ENCODE peak calls at places on chromosomes 16 and 17, in nine cellular contexts. One of them, this sample, is unnamed.

GRCh38 chr16:82726306-82726705 is 99.5 kb downstream of the CDH13 start:
- DNase-seq in MG63: no peak
- DNase-seq in activated CD4-positive, alpha-beta T cell treated with anti-CD3 and anti-CD28 coated beads for 24 hours: no peak
- DNase-seq in T follicular helper cell: no peak
- DNase-seq in trophoblast cell: no peak
- DNase-seq in dermis microvascular lymphatic vessel endothelial cell: no peak
- DNase-seq in Ammon's horn: no peak
- DNase-seq in effector memory CD4-positive, alpha-beta T cell: no peak
- DNase-seq in GM12892: no peak
- DNase-seq in this sample: no peak

GRCh38 chr16:19241512-19241911 is 44.0 kb upstream of the CLEC19A start:
- DNase-seq in MG63: no peak
- DNase-seq in activated CD4-positive, alpha-beta T cell treated with anti-CD3 and anti-CD28 coated beads for 24 hours: no peak
- DNase-seq in T follicular helper cell: no peak
- DNase-seq in trophoblast cell: no peak
- DNase-seq in dermis microvascular lymphatic vessel endothelial cell: no peak
- DNase-seq in Ammon's horn: no peak
- DNase-seq in effector memory CD4-positive, alpha-beta T cell: no peak
- DNase-seq in GM12892: no peak
- DNase-seq in this sample: no peak

GRCh38 chr16:84826558-84826941 is 6.8 kb downstream of the CRISPLD2 start:
- DNase-seq in MG63: no peak
- DNase-seq in activated CD4-positive, alpha-beta T cell treated with anti-CD3 and anti-CD28 coated beads for 24 hours: no peak
- DNase-seq in T follicular helper cell: no peak
- DNase-seq in trophoblast cell: peak; percentile 96
- DNase-seq in dermis microvascular lymphatic vessel endothelial cell: no peak
- DNase-seq in Ammon's horn: no peak
- DNase-seq in effector memory CD4-positive, alpha-beta T cell: no peak
- DNase-seq in GM12892: no peak
- DNase-seq in this sample: no peak

GRCh38 chr17:74386397-74386796 is 19.1 kb downstream of the GPR142 start:
- DNase-seq in MG63: peak; percentile 68
- DNase-seq in activated CD4-positive, alpha-beta T cell treated with anti-CD3 and anti-CD28 coated beads for 24 hours: no peak
- DNase-seq in T follicular helper cell: no peak
- DNase-seq in trophoblast cell: no peak
- DNase-seq in dermis microvascular lymphatic vessel endothelial cell: no peak
- DNase-seq in Ammon's horn: no peak
- DNase-seq in effector memory CD4-positive, alpha-beta T cell: no peak
- DNase-seq in GM12892: no peak
- DNase-seq in this sample: peak; percentile 29

GRCh38 chr17:751269-752001 is 629 bp downstream of the GEMIN4 start:
- DNase-seq in MG63: peak; percentile 41
- DNase-seq in activated CD4-positive, alpha-beta T cell treated with anti-CD3 and anti-CD28 coated beads for 24 hours: peak; percentile 15
- DNase-seq in T follicular helper cell: no peak
- DNase-seq in trophoblast cell: no peak
- DNase-seq in dermis microvascular lymphatic vessel endothelial cell: peak; percentile 28
- DNase-seq in Ammon's horn: no peak
- DNase-seq in effector memory CD4-positive, alpha-beta T cell: no peak
- DNase-seq in GM12892: peak; percentile 48
- DNase-seq in this sample: peak; percentile 40

GRCh38 chr17:83083368-83084201 is 4.2 kb downstream of the METRNL start:
- DNase-seq in MG63: peak; percentile 94
- DNase-seq in activated CD4-positive, alpha-beta T cell treated with anti-CD3 and anti-CD28 coated beads for 24 hours: peak; percentile 41
- DNase-seq in T follicular helper cell: no peak
- DNase-seq in trophoblast cell: peak; percentile 77
- DNase-seq in dermis microvascular lymphatic vessel endothelial cell: peak; percentile 38
- DNase-seq in Ammon's horn: no peak
- DNase-seq in effector memory CD4-positive, alpha-beta T cell: peak; percentile 45
- DNase-seq in GM12892: no peak
- DNase-seq in this sample: no peak

GRCh38 chr16:1964046-1964505 is 550 bp downstream of the RPS2 start:
- DNase-seq in MG63: no peak
- DNase-seq in activated CD4-positive, alpha-beta T cell treated with anti-CD3 and anti-CD28 coated beads for 24 hours: no peak
- DNase-seq in T follicular helper cell: no peak
- DNase-seq in trophoblast cell: no peak
- DNase-seq in dermis microvascular lymphatic vessel endothelial cell: peak; percentile 57
- DNase-seq in Ammon's horn: no peak
- DNase-seq in effector memory CD4-positive, alpha-beta T cell: no peak
- DNase-seq in GM12892: no peak
- DNase-seq in this sample: no peak

GRCh38 chr17:2707721-2708584 is 3.6 kb downstream of the CLUH start:
- DNase-seq in MG63: no peak
- DNase-seq in activated CD4-positive, alpha-beta T cell treated with anti-CD3 and anti-CD28 coated beads for 24 hours: no peak
- DNase-seq in T follicular helper cell: no peak
- DNase-seq in trophoblast cell: no peak
- DNase-seq in dermis microvascular lymphatic vessel endothelial cell: no peak
- DNase-seq in Ammon's horn: peak; percentile 56
- DNase-seq in effector memory CD4-positive, alpha-beta T cell: no peak
- DNase-seq in GM12892: no peak
- DNase-seq in this sample: peak; percentile 49

GRCh38 chr17:81514735-81515529 is 2.3 kb upstream of the ACTG1 start:
- DNase-seq in MG63: peak; percentile 92
- DNase-seq in activated CD4-positive, alpha-beta T cell treated with anti-CD3 and anti-CD28 coated beads for 24 hours: no peak
- DNase-seq in T follicular helper cell: peak; percentile 43
- DNase-seq in trophoblast cell: peak; percentile 70
- DNase-seq in dermis microvascular lymphatic vessel endothelial cell: peak; percentile 81
- DNase-seq in Ammon's horn: peak; percentile 59
- DNase-seq in effector memory CD4-positive, alpha-beta T cell: peak; percentile 61
- DNase-seq in GM12892: no peak
- DNase-seq in this sample: peak; percentile 90

GRCh38 chr16:19210175-19210924 is 42.3 kb downstream of the SYT17 start:
- DNase-seq in MG63: peak; percentile 84
- DNase-seq in activated CD4-positive, alpha-beta T cell treated with anti-CD3 and anti-CD28 coated beads for 24 hours: no peak
- DNase-seq in T follicular helper cell: no peak
- DNase-seq in trophoblast cell: peak; percentile 28
- DNase-seq in dermis microvascular lymphatic vessel endothelial cell: no peak
- DNase-seq in Ammon's horn: peak; percentile 30
- DNase-seq in effector memory CD4-positive, alpha-beta T cell: no peak
- DNase-seq in GM12892: peak; percentile 30
- DNase-seq in this sample: no peak

This sample was measured in mucosa of descending colon.